ENCODE peak calls at places on chromosomes 3 and 15, in four cellular contexts. H, P, A and Z are unnamed samples.

GRCh38 chr3:141234283-141234682 is 2.7 kb downstream of the PXYLP1 start:
- DNase-seq in H (no peak), P (no peak), A (no peak), Z (no peak)

GRCh38 chr3:181694805-181695660 is 16.7 kb upstream of the SOX2 start:
- DNase-seq in H (no peak), P (no peak), A (no peak), Z (no peak)

GRCh38 chr3:124552224-124552623 is 178.0 kb upstream of the UMPS start:
- DNase-seq in H (peak), P (no peak), A (no peak), Z (no peak)

GRCh38 chr15:101045835-101046691 is 126.9 kb downstream of the LRRK1 start:
- DNase-seq in H (no peak), P (no peak), A (peak), Z (peak)

GRCh38 chr3:133570139-133570936 is 3.1 kb upstream of the CDV3 start:
- DNase-seq in H (peak), P (no peak), A (no peak), Z (no peak)

GRCh38 chr3:195123196-195123805 is 147.7 kb downstream of the XXYLT1 start:
- DNase-seq in H (no peak), P (no peak), A (no peak), Z (no peak)

GRCh38 chr3:40317061-40317676 is 7.7 kb downstream of the EIF1B start:
- DNase-seq in H (peak), P (peak), A (no peak), Z (no peak)

GRCh38 chr15:71708052-71708432 is 102.3 kb upstream of the NR2E3 start:
- DNase-seq in H (no peak), P (no peak), A (no peak), Z (no peak)

GRCh38 chr3:186099178-186099577 is 9.7 kb downstream of the ETV5 start:
- DNase-seq in H (no peak), P (peak), A (no peak), Z (no peak)

GRCh38 chr3:40477671-40478070 is 749 bp downstream of the ZNF619 start:
- DNase-seq in H (no peak), P (no peak), A (no peak), Z (no peak)

GRCh38 chr3:195104340-195104739 is 166.6 kb downstream of the XXYLT1 start:
- DNase-seq in H (no peak), P (no peak), A (no peak), Z (no peak)

GRCh38 chr15:98292442-98293240 is 332.1 kb downstream of the ARRDC4 start:
- DNase-seq in H (peak), P (no peak), A (peak), Z (peak)

GRCh38 chr3:119279844-119280243 is 14.3 kb upstream of the ARHGAP31 start:
- DNase-seq in H (no peak), P (no peak), A (no peak), Z (no peak)
- TF ChIP-seq CTCF in H (no peak), P (no peak), A (no peak), Z (no peak)

GRCh38 chr3:17806201-17806600 is 63.8 kb upstream of the TBC1D5 start:
- DNase-seq in H (no peak), P (no peak), A (no peak), Z (no peak)

GRCh38 chr3:17808994-17809393 is 66.6 kb upstream of the TBC1D5 start:
- DNase-seq in H (no peak), P (no peak), A (no peak), Z (no peak)

GRCh38 chr3:17806876-17807275 is 64.4 kb upstream of the TBC1D5 start:
- DNase-seq in H (no peak), P (no peak), A (no peak), Z (no peak)

GRCh38 chr3:17811633-17812032 is 69.2 kb upstream of the TBC1D5 start:
- DNase-seq in H (no peak), P (no peak), A (no peak), Z (no peak)

DNA sequence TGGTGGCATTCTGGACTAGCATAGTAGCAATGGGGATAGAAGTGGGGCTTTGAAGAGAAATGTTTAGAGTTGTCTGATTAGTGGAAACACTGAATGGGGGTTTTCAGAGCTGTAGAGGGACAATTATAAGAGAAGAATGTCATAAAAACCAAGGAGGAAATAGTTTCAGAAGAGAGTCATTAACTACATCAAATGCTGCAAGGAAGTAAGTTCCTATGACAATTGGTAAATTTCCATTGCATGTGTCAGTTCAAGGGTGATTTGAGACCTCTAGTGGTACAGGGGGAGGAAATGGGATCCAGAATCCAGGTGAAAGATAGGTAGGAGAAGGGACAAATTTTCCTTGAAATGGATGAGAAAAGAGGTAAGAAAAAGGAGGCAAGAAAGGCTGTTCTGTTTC is 68.3 kb upstream of the TBC1D5 start:
- DNase-seq in H (peak), P (no peak), A (no peak), Z (no peak)
- TF ChIP-seq CTCF in H (peak), P (no peak), A (no peak), Z (no peak)

GRCh38 chr3:173217127-173217526 is 76.1 kb upstream of the SPATA16 start:
- DNase-seq in H (no peak), P (no peak), A (no peak), Z (no peak)

GRCh38 chr3:173216063-173216462 is 75.0 kb upstream of the SPATA16 start:
- DNase-seq in H (no peak), P (no peak), A (no peak), Z (no peak)

GRCh38 chr3:173225351-173225750 is 84.3 kb upstream of the SPATA16 start:
- DNase-seq in H (no peak), P (no peak), A (no peak), Z (no peak)

GRCh38 chr3:173221010-173221409 is 80.0 kb upstream of the SPATA16 start:
- DNase-seq in H (peak), P (no peak), A (no peak), Z (no peak)
- TF ChIP-seq CTCF in H (peak), P (peak), A (no peak), Z (peak)

GRCh38 chr3:81195483-81195882 is 566.0 kb downstream of the GBE1 start:
- DNase-seq in H (no peak), P (no peak), A (no peak), Z (no peak)

DNA sequence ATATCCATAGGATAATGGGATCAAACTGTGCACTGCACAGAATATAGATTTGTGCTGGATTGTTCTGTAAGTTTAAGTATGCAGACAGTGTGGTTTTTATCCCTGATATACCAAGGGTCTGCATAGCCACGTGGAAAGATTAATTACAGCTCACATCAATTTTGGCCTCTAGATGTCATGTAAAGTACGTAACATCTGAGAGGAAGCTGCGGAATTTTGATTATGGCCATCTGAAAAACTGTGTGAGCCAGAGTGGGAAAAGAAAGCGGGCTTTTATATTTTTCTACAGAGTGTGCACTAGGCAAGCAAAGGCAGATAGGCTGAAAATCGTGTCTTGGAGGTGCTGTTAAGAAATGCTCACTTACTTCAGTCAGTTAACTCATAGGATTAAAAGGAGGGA is 562.7 kb downstream of the GBE1 start:
- DNase-seq in H (no peak), P (no peak), A (no peak), Z (no peak)
- TF ChIP-seq CTCF in H (no peak), P (no peak), A (no peak), Z (no peak)

DNA sequence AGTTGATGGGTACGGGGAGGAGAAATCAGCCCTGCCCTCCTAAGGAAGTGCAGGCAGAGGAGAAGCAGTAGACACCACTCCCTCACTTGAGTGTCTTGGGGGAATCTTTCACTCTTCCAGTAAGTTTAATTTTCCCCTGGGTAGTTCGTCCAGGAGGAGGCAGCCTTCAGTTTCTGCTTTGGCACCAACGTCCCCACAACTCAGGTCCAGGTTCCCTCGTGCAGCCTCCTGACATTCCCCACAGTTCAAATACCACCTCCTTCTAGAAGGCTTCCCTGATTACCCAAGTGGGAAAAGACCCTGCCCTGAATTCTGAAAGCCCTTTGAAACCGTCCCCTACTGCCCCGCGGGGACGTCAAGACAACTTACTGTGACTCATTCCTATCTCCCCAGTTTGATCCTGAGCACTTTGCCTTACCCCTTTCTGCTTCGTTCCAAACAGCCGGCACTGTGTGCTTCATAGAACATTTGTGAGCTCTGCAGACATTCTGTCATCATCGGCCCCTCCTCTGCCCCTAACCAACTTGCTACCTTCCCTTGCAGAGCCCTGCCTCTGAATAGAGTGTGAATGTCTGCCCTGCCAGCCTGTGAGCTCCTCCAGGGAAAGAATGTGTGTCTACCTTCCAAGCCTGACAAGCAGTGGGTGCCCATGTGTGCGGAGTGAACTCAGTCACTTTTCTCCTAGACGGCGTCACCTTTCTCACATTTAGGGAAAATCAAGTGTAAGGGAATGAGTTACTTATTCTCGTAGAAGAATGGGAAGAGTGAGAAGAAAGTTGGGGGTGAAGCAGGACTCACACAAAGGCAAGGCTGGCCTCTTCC is 14.5 kb upstream of the SRP14 start:
- DNase-seq in H (no peak), P (no peak), A (no peak), Z (no peak)
- TF ChIP-seq CTCF in H (no peak), P (no peak), A (no peak), Z (no peak)

GRCh38 chr15:89864958-89865739 is 28.6 kb downstream of the AP3S2 start:
- DNase-seq in H (no peak), P (no peak), A (no peak), Z (no peak)
- TF ChIP-seq CTCF in H (no peak), P (no peak), A (no peak), Z (no peak)

GRCh38 chr3:73419179-73419803 is 205.4 kb downstream of the PDZRN3 start:
- DNase-seq in H (no peak), P (peak), A (no peak), Z (no peak)
- TF ChIP-seq CTCF in H (no peak), P (peak), A (no peak), Z (peak)

GRCh38 chr3:163655021-163655420 is 1423.3 kb downstream of the SI start:
- DNase-seq in H (no peak), P (no peak), A (no peak), Z (no peak)
- TF ChIP-seq CTCF in H (no peak), P (no peak), A (no peak), Z (no peak)